ENCODE peak calls at places on chromosomes 13 and 19, in eight cellular contexts. K is posterior cingulate gyrus; D is NCI-H2081; J is NCI-H1417; T is EL; L is stimulated activated CD8-positive, alpha-beta memory T cell treated with anti-CD3 and anti-CD28 coated beads, Interleukin-2, amount 100 ng/mL, for 48 hours; C is astrocyte of the spinal cord; F is body of pancreas. W is an unnamed sample.

GRCh38 chr13:45718063-45718462 is 15.9 kb downstream of the CBY2 start:
- DNase-seq in K (no peak), D (no peak), J (peak), T (peak), L (no peak), C (peak), F (no peak), W (no peak)

GRCh38 chr19:55677572-55678028 is 2.6 kb downstream of the EPN1 start:
- DNase-seq in K (no peak), D (no peak), J (no peak), T (no peak), L (no peak), C (no peak), F (peak), W (peak)

GRCh38 chr13:20399515-20399914 is 126.1 kb downstream of the CRYL1 start:
- DNase-seq in K (no peak), D (no peak), J (no peak), T (no peak), L (no peak), C (no peak), F (no peak), W (no peak)

GRCh38 chr19:57245066-57245465 is 4.6 kb downstream of the ZNF805 start:
- DNase-seq in K (no peak), D (no peak), J (no peak), T (no peak), L (no peak), C (no peak), F (no peak), W (no peak)

GRCh38 chr13:93603043-93603442 is 376.4 kb downstream of the GPC6 start:
- DNase-seq in K (no peak), D (no peak), J (no peak), T (peak), L (no peak), C (peak), F (no peak), W (no peak)

GRCh38 chr13:101925731-101926130 is 473.3 kb downstream of the ITGBL1 start:
- DNase-seq in K (no peak), D (peak), J (peak), T (no peak), L (no peak), C (no peak), F (no peak), W (no peak)

GRCh38 chr19:40419780-40420179 is 6.0 kb downstream of the SERTAD1 start:
- DNase-seq in K (no peak), D (no peak), J (no peak), T (no peak), L (no peak), C (no peak), F (no peak), W (no peak)

GRCh38 chr13:24511824-24512207 is 762 bp downstream of the PARP4 start:
- DNase-seq in K (no peak), D (no peak), J (no peak), T (no peak), L (no peak), C (no peak), F (no peak), W (no peak)

GRCh38 chr13:43785166-43785680 is 1.5 kb downstream of the ENOX1 start:
- DNase-seq in K (no peak), D (peak), J (no peak), T (no peak), L (no peak), C (no peak), F (no peak), W (no peak)

GRCh38 chr13:20144141-20144850 is 16.6 kb downstream of the GJA3 start:
- DNase-seq in K (no peak), D (no peak), J (no peak), T (no peak), L (no peak), C (no peak), F (no peak), W (no peak)

GRCh38 chr19:50648659-50649058 is 586 bp upstream of the C19orf81 start:
- DNase-seq in K (no peak), D (no peak), J (no peak), T (no peak), L (no peak), C (no peak), F (no peak), W (no peak)

GRCh38 chr13:23620211-23620610 is 50.0 kb downstream of the TNFRSF19 start:
- DNase-seq in K (no peak), D (no peak), J (no peak), T (no peak), L (no peak), C (no peak), F (no peak), W (no peak)

GRCh38 chr13:100597253-100597652 is 8.7 kb upstream of the GGACT start:
- DNase-seq in K (no peak), D (no peak), J (no peak), T (peak), L (no peak), C (peak), F (no peak), W (no peak)

GRCh38 chr19:51001495-51001894 is at the start of gene KLK8:
- DNase-seq in K (no peak), D (no peak), J (no peak), T (no peak), L (no peak), C (no peak), F (no peak), W (no peak)

GRCh38 chr19:55172741-55173140 is 6.3 kb upstream of the DNAAF3 start:
- DNase-seq in K (no peak), D (no peak), J (no peak), T (peak), L (no peak), C (peak), F (no peak), W (no peak)

GRCh38 chr19:18254546-18255500 is 19.4 kb downstream of the IQCN start:
- DNase-seq in K (no peak), D (peak), J (peak), T (no peak), L (no peak), C (no peak), F (peak), W (peak)

GRCh38 chr19:42051166-42052115 is 18.6 kb downstream of the GRIK5 start:
- DNase-seq in K (no peak), D (no peak), J (no peak), T (peak), L (peak), C (no peak), F (no peak), W (no peak)

GRCh38 chr19:55232986-55233385 is 4.4 kb upstream of the TMEM86B start:
- DNase-seq in K (no peak), D (no peak), J (no peak), T (no peak), L (no peak), C (no peak), F (no peak), W (no peak)

GRCh38 chr19:2546128-2547032 is 70.5 kb downstream of the GADD45B start:
- DNase-seq in K (peak), D (no peak), J (peak), T (no peak), L (no peak), C (peak), F (peak), W (peak)

GRCh38 chr13:41565221-41565620 is 107.9 kb downstream of the RGCC start:
- DNase-seq in K (no peak), D (no peak), J (no peak), T (peak), L (no peak), C (peak), F (no peak), W (no peak)

GRCh38 chr19:33040994-33041827 is 23.5 kb downstream of the RHPN2 start:
- DNase-seq in K (peak), D (no peak), J (no peak), T (no peak), L (no peak), C (peak), F (peak), W (peak)

GRCh38 chr13:72555601-72556000 is 171.8 kb downstream of the MZT1 start:
- DNase-seq in K (no peak), D (no peak), J (no peak), T (no peak), L (no peak), C (no peak), F (no peak), W (no peak)

GRCh38 chr13:113616281-113616906 is 31.8 kb downstream of the TFDP1 start:
- DNase-seq in K (no peak), D (no peak), J (no peak), T (no peak), L (no peak), C (peak), F (no peak), W (no peak)

GRCh38 chr13:28820099-28821051 is at the start of gene MTUS2:
- DNase-seq in K (peak), D (no peak), J (peak), T (no peak), L (no peak), C (no peak), F (peak), W (peak)

GRCh38 chr19:9352505-9352904 is 10.3 kb upstream of the ZNF177 start:
- DNase-seq in K (no peak), D (no peak), J (no peak), T (no peak), L (no peak), C (no peak), F (no peak), W (no peak)

GRCh38 chr13:52830946-52831345 is 17.5 kb downstream of the PCDH8 start:
- DNase-seq in K (no peak), D (no peak), J (no peak), T (no peak), L (no peak), C (no peak), F (no peak), W (no peak)